ENCODE peak calls at places on chromosomes 1 and 21, in four cellular contexts. One of them, this sample, is unnamed.

GRCh38 chr21:45277101-45278045 is 10.3 kb downstream of the POFUT2 start:
- DNase-seq in astrocyte of the cerebellum: no peak
- DNase-seq in foreskin fibroblast: no peak
- DNase-seq in cardiac fibroblast: no peak
- DNase-seq in this sample: no peak

GRCh38 chr1:48760889-48761288 is 15.8 kb downstream of the BEND5 start:
- DNase-seq in cardiac fibroblast: no peak
- DNase-seq in foreskin fibroblast: peak; percentile 70
- DNase-seq in astrocyte of the cerebellum: no peak
- DNase-seq in this sample: no peak

GRCh38 chr1:119531606-119532323 is 24.8 kb downstream of the HSD3B1 start:
- DNase-seq in cardiac fibroblast: no peak
- DNase-seq in astrocyte of the cerebellum: no peak
- DNase-seq in foreskin fibroblast: no peak
- DNase-seq in this sample: peak; percentile 12

GRCh38 chr21:35697321-35697808 is 363.0 kb downstream of the SETD4 start:
- DNase-seq in foreskin fibroblast: peak; percentile 54
- DNase-seq in cardiac fibroblast: peak; percentile 46
- DNase-seq in astrocyte of the cerebellum: peak; percentile 13
- DNase-seq in this sample: no peak

GRCh38 chr1:78369546-78369945 is 121.2 kb upstream of the PTGFR start:
- DNase-seq in foreskin fibroblast: peak; percentile 59
- DNase-seq in cardiac fibroblast: peak; percentile 72
- DNase-seq in astrocyte of the cerebellum: no peak
- DNase-seq in this sample: no peak

GRCh38 chr1:158998781-158999161 is 10.9 kb upstream of the IFI16 start:
- DNase-seq in astrocyte of the cerebellum: no peak
- DNase-seq in foreskin fibroblast: peak; percentile 73
- DNase-seq in cardiac fibroblast: peak; percentile 80
- DNase-seq in this sample: no peak

GRCh38 chr1:14637233-14637632 is 38.7 kb downstream of the KAZN start:
- DNase-seq in cardiac fibroblast: no peak
- DNase-seq in astrocyte of the cerebellum: no peak
- DNase-seq in foreskin fibroblast: no peak
- DNase-seq in this sample: no peak

GRCh38 chr1:245800901-245801605 is 646.3 kb downstream of the KIF26B start:
- DNase-seq in foreskin fibroblast: peak; percentile 71
- DNase-seq in astrocyte of the cerebellum: peak; percentile 22
- DNase-seq in cardiac fibroblast: no peak
- DNase-seq in this sample: no peak

GRCh38 chr1:104878203-104878911 is 1128.7 kb downstream of the AMY1C start:
- DNase-seq in astrocyte of the cerebellum: no peak
- DNase-seq in foreskin fibroblast: no peak
- DNase-seq in cardiac fibroblast: no peak
- DNase-seq in this sample: no peak
- TF ChIP-seq CTCF in astrocyte of the cerebellum: no peak
- TF ChIP-seq CTCF in foreskin fibroblast: no peak
- TF ChIP-seq CTCF in cardiac fibroblast: no peak
- TF ChIP-seq CTCF in this sample: no peak

GRCh38 chr1:157272899-157273774 is 134.9 kb upstream of the ETV3 start:
- DNase-seq in astrocyte of the cerebellum: no peak
- DNase-seq in foreskin fibroblast: no peak
- DNase-seq in cardiac fibroblast: no peak
- DNase-seq in this sample: no peak
- H3K4me3 ChIP-seq in astrocyte of the cerebellum: no peak overlapping the region
- H3K4me3 ChIP-seq in foreskin fibroblast: no peak overlapping the region
- H3K4me3 ChIP-seq in cardiac fibroblast: no peak overlapping the region
- H3K4me3 ChIP-seq in this sample: no peak overlapping the region

GRCh38 chr1:222653178-222653827 is 35.4 kb downstream of the MIA3 start:
- DNase-seq in cardiac fibroblast: no peak
- DNase-seq in foreskin fibroblast: no peak
- DNase-seq in astrocyte of the cerebellum: no peak
- DNase-seq in this sample: no peak

GRCh38 chr1:222657899-222658298 is 40.0 kb downstream of the MIA3 start:
- DNase-seq in foreskin fibroblast: no peak
- DNase-seq in astrocyte of the cerebellum: no peak
- DNase-seq in cardiac fibroblast: no peak
- DNase-seq in this sample: no peak

GRCh38 chr1:222652676-222653075 is 34.8 kb downstream of the MIA3 start:
- DNase-seq in cardiac fibroblast: no peak
- DNase-seq in foreskin fibroblast: no peak
- DNase-seq in astrocyte of the cerebellum: no peak
- DNase-seq in this sample: no peak

DNA sequence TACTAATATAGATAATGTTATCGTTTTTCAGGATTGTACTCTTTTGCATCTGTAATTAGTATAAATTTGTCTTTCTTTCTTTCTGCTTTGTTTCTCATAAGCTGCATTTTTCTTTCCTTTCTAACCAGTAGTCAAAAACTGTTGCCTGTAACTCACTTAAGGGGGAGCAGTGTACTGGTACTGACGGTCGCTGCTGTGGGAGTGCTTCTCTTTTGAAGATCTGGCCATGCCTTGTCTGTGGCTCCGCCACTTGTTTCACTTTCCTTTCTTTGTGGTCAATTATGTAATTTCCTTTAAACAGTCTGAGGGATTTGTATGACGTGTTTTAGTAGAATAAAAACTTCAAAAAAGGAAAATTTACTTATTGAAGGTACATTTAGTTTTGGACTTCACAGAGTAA is 37.0 kb downstream of the MIA3 start:
- DNase-seq in foreskin fibroblast: no peak
- DNase-seq in cardiac fibroblast: peak; percentile 62
- DNase-seq in astrocyte of the cerebellum: no peak
- DNase-seq in this sample: no peak
- TF ChIP-seq CTCF in foreskin fibroblast: no peak
- TF ChIP-seq CTCF in cardiac fibroblast: no peak
- TF ChIP-seq CTCF in astrocyte of the cerebellum: no peak
- TF ChIP-seq CTCF in this sample: no peak

GRCh38 chr1:224339422-224340033 is 9.6 kb upstream of the NVL start:
- DNase-seq in astrocyte of the cerebellum: no peak
- DNase-seq in cardiac fibroblast: no peak
- DNase-seq in foreskin fibroblast: no peak
- DNase-seq in this sample: no peak
- H3K4me3 ChIP-seq in astrocyte of the cerebellum: no peak overlapping the region
- H3K4me3 ChIP-seq in cardiac fibroblast: no peak overlapping the region
- H3K4me3 ChIP-seq in foreskin fibroblast: no peak overlapping the region
- H3K4me3 ChIP-seq in this sample: no peak overlapping the region

DNA sequence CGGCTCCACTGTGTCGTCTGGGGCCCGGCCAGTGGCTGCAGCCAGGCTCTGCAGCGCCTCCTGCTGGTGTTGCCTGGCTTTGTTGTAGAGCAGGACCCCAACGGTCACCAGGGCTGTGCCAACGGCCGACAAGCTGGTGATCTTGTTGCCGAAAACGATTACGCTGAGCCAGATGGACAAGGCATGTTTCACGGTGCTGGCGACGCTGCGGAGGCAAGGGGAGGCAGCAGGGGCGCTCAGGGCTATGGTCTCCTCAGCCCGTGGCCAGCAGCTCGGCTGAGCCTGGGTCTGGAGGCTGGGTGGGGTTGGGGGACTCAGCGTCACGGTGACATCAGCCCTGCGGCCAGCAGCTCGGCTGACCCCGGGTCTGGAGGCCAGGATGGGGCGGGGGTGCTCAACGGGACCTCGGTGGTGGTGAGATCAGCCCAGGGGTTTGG is 7.0 kb upstream of the CDK11B start:
- DNase-seq in foreskin fibroblast: peak; percentile 14
- DNase-seq in cardiac fibroblast: no peak
- DNase-seq in astrocyte of the cerebellum: no peak
- DNase-seq in this sample: no peak
- TF ChIP-seq CTCF in foreskin fibroblast: peak; percentile 34
- TF ChIP-seq CTCF in cardiac fibroblast: peak; percentile 46
- TF ChIP-seq CTCF in astrocyte of the cerebellum: peak; percentile 47
- TF ChIP-seq CTCF in this sample: peak; percentile 30

DNA sequence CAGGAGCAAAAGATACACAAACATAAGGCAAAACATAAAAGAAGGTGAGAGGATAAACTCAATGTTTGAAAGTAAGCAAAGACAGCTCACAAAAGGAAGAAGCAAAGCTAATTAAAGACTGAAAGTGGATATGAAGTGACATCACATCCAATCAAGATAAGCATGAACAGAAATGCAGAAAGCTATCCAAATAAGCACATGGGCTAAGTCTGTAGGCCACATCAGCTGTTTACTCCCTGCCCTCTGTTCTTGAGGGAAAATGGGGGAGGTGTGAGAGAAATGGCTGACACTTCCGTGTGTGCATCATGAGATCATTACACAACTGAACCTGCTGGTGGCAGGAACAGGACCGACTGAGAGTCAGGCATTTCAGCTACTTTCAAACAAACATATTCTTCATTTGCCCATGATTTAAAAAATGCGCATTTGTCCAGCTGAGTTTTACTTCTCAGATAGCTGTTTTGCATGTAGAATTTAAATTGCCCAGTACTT is 27.3 kb upstream of the MAN1A2 start:
- DNase-seq in foreskin fibroblast: peak; percentile 69
- DNase-seq in cardiac fibroblast: peak; percentile 59
- DNase-seq in astrocyte of the cerebellum: no peak
- DNase-seq in this sample: no peak
- H3K4me3 ChIP-seq in foreskin fibroblast: no peak overlapping the region
- H3K4me3 ChIP-seq in cardiac fibroblast: no peak overlapping the region
- H3K4me3 ChIP-seq in astrocyte of the cerebellum: no peak overlapping the region
- H3K4me3 ChIP-seq in this sample: no peak overlapping the region

GRCh38 chr1:169753549-169753948 is 19.7 kb upstream of the SELE start:
- DNase-seq in cardiac fibroblast: no peak
- DNase-seq in astrocyte of the cerebellum: no peak
- DNase-seq in foreskin fibroblast: no peak
- DNase-seq in this sample: no peak

GRCh38 chr1:169745015-169745861 is 11.4 kb upstream of the SELE start:
- DNase-seq in astrocyte of the cerebellum: peak; percentile 74
- DNase-seq in foreskin fibroblast: peak; percentile 12
- DNase-seq in cardiac fibroblast: peak; percentile 89
- DNase-seq in this sample: no peak

GRCh38 chr1:169750041-169750440 is 16.2 kb upstream of the SELE start:
- DNase-seq in foreskin fibroblast: no peak
- DNase-seq in astrocyte of the cerebellum: no peak
- DNase-seq in cardiac fibroblast: no peak
- DNase-seq in this sample: no peak
- TF ChIP-seq CTCF in foreskin fibroblast: no peak
- TF ChIP-seq CTCF in astrocyte of the cerebellum: no peak
- TF ChIP-seq CTCF in cardiac fibroblast: no peak
- TF ChIP-seq CTCF in this sample: no peak

GRCh38 chr1:10903826-10904225 is 107.4 kb upstream of the CASZ1 start:
- DNase-seq in foreskin fibroblast: no peak
- DNase-seq in astrocyte of the cerebellum: no peak
- DNase-seq in cardiac fibroblast: no peak
- DNase-seq in this sample: no peak
- H3K4me3 ChIP-seq in foreskin fibroblast: no peak overlapping the region
- H3K4me3 ChIP-seq in astrocyte of the cerebellum: no peak overlapping the region
- H3K4me3 ChIP-seq in cardiac fibroblast: no peak overlapping the region
- H3K4me3 ChIP-seq in this sample: no peak overlapping the region